ENCODE peak calls at places on chromosomes 2 and 18, in ten cellular contexts. X, I, L, W, M, Q, R, S, C and B are unnamed samples.

GRCh38 chr2:25420820-25421237 is 79.1 kb upstream of the DNMT3A start:
- DNase-seq in X (no peak), I (no peak), L (no peak), W (no peak), M (peak; percentile 42), Q (no peak), R (no peak), S (no peak), C (no peak), B (no peak)

GRCh38 chr2:55391155-55391554 is 28.5 kb downstream of the CCDC88A start:
- DNase-seq in X (no peak), I (no peak), L (no peak), W (peak; percentile 27), M (no peak), Q (no peak), R (no peak), S (peak; percentile 31), C (no peak), B (no peak)

GRCh38 chr18:79863946-79864725 is 66.4 kb downstream of the KCNG2 start:
- DNase-seq in X (peak; percentile 37), I (peak; percentile 42), L (peak; percentile 2), W (no peak), M (no peak), Q (no peak), R (no peak), S (no peak), C (no peak), B (no peak)

GRCh38 chr2:211093743-211094303 is 537.4 kb downstream of the CPS1 start:
- DNase-seq in X (no peak), I (no peak), L (no peak), W (no peak), M (no peak), Q (peak; percentile 3), R (no peak), S (peak; percentile 62), C (no peak), B (no peak)

GRCh38 chr2:43021791-43022500 is 204.5 kb downstream of the ZFP36L2 start:
- DNase-seq in X (no peak), I (peak; percentile 80), L (peak; percentile 58), W (peak; percentile 57), M (peak; percentile 51), Q (no peak), R (no peak), S (peak; percentile 65), C (peak; percentile 56), B (peak; percentile 53)

GRCh38 chr2:12441750-12442626 is 274.7 kb upstream of the TRIB2 start:
- DNase-seq in X (no peak), I (no peak), L (no peak), W (peak; percentile 18), M (no peak), Q (no peak), R (no peak), S (no peak), C (no peak), B (no peak)

GRCh38 chr2:146985753-146986152 is 859.1 kb upstream of the ACVR2A start:
- DNase-seq in X (no peak), I (no peak), L (no peak), W (no peak), M (no peak), Q (no peak), R (no peak), S (no peak), C (no peak), B (no peak)

GRCh38 chr2:201888476-201888875 is 82.1 kb downstream of the CDK15 start:
- DNase-seq in X (no peak), I (no peak), L (no peak), W (no peak), M (no peak), Q (no peak), R (no peak), S (no peak), C (no peak), B (no peak)

GRCh38 chr18:13313006-13313661 is 94.6 kb downstream of the LDLRAD4 start:
- DNase-seq in X (no peak), I (no peak), L (peak; percentile 58), W (no peak), M (no peak), Q (no peak), R (no peak), S (peak; percentile 67), C (no peak), B (no peak)

GRCh38 chr2:64913357-64913869 is 75.8 kb upstream of the SLC1A4 start:
- DNase-seq in X (no peak), I (no peak), L (peak; percentile 35), W (peak; percentile 31), M (peak; percentile 52), Q (peak; percentile 20), R (no peak), S (peak; percentile 47), C (no peak), B (no peak)

GRCh38 chr18:9103488-9103887 is 989 bp downstream of the NDUFV2 start:
- DNase-seq in X (no peak), I (no peak), L (no peak), W (no peak), M (no peak), Q (no peak), R (no peak), S (no peak), C (no peak), B (no peak)

GRCh38 chr2:212489719-212490346 is 48.8 kb downstream of the ERBB4 start:
- DNase-seq in X (no peak), I (no peak), L (no peak), W (no peak), M (no peak), Q (no peak), R (no peak), S (no peak), C (no peak), B (no peak)

GRCh38 chr2:24824966-24825882 is 32.0 kb downstream of the CENPO start:
- DNase-seq in X (no peak), I (peak; percentile 57), L (peak; percentile 24), W (peak; percentile 62), M (no peak), Q (peak; percentile 64), R (no peak), S (no peak), C (peak; percentile 54), B (no peak)

DNA sequence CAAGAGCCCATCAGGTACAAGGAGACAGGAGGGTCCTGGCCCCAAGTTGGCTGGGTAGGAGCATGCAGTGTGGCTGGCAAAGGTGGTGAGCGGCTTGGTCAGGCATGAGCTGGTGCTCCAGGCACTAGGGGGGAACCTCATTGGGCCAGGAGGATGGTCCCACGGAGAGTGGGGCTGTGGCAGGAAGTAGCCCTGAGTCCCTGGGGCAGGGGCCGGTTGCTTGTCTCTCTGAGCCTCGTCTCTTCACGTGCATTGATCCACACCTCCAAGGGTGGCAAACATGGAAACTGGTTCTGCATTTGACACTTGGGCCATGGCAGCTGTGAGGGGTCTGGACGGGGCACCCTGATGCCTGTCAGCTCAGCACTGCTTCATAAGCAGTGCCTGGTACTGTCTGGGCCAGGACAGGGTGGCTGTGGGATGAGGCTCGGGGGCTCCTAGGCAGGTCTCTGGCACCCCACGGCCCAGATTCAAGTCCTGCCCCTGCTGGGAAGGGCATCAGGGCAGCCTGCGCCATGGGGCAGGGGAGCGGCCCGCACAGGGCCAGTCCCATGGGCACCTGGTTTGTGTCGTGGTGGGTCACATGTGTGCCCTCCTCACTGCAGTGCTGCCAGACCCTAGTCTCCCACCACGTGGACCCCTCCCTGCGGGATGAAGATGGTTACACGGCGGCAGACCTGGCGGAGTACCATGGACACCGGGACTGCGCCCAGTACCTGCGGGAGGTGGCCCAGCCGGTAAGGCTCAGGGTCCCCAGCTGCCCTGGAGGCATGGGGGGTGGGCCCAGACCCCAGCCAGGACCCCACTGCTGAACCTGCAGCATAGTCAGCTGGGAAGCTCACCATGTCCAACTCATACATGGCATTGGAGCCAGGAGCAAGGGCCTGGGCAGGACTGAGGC is 16.4 kb downstream of the ESPNL start:
- DNase-seq in X (no peak), I (no peak), L (no peak), W (no peak), M (no peak), Q (no peak), R (no peak), S (no peak), C (no peak), B (no peak)
- TF ChIP-seq CTCF in X (no peak), I (no peak), L (no peak), W (no peak), M (no peak), Q (no peak), R (no peak), S (no peak), C (no peak), B (no peak)

GRCh38 chr2:219218279-219219112 is at the start of gene ABCB6:
- DNase-seq in X (peak; percentile 98), I (peak; percentile 92), L (peak; percentile 96), W (peak; percentile 84), M (peak; percentile 96), Q (peak; percentile 98), R (peak; percentile 99), S (peak; percentile 93), C (peak; percentile 99), B (peak; percentile 97)
- TF ChIP-seq EP300 in X (no peak), I (no peak), L (no peak), W (no peak), M (no peak), Q (no peak), R (no peak), S (no peak), C (no peak), B (no peak)

GRCh38 chr2:197309369-197310231 is 980 bp downstream of the ANKRD44 start:
- DNase-seq in X (peak; percentile 70), I (peak; percentile 57), L (peak; percentile 41), W (no peak), M (peak; percentile 43), Q (peak; percentile 29), R (no peak), S (no peak), C (peak; percentile 73), B (no peak)

GRCh38 chr2:197308635-197309368 is 1.8 kb downstream of the ANKRD44 start:
- DNase-seq in X (no peak), I (no peak), L (no peak), W (no peak), M (no peak), Q (no peak), R (no peak), S (no peak), C (no peak), B (no peak)

GRCh38 chr2:197311521-197312033 is 997 bp upstream of the ANKRD44 start:
- DNase-seq in X (no peak), I (no peak), L (no peak), W (no peak), M (no peak), Q (peak; percentile 33), R (no peak), S (peak; percentile 15), C (no peak), B (no peak)

GRCh38 chr2:197310940-197311485 is 433 bp upstream of the ANKRD44 start:
- DNase-seq in X (no peak), I (no peak), L (no peak), W (no peak), M (no peak), Q (peak; percentile 31), R (no peak), S (no peak), C (no peak), B (no peak)

GRCh38 chr2:197310271-197310939 is at the start of gene ANKRD44:
- DNase-seq in X (peak; percentile 93), I (peak; percentile 83), L (peak; percentile 89), W (peak; percentile 58), M (peak; percentile 90), Q (peak; percentile 95), R (peak; percentile 95), S (peak; percentile 47), C (peak; percentile 96), B (peak; percentile 97)
- TF ChIP-seq POLR2AphosphoS5 in X (peak; percentile 64), I (no peak), L (peak; percentile 72), W (no peak), M (peak; percentile 79), Q (no peak), R (peak; percentile 82), S (no peak), C (peak; percentile 84), B (peak; percentile 63)

GRCh38 chr2:199458806-199459285 is 1.1 kb upstream of the SATB2 start:
- DNase-seq in X (peak; percentile 71), I (peak; percentile 82), L (no peak), W (no peak), M (no peak), Q (peak; percentile 66), R (peak; percentile 82), S (no peak), C (no peak), B (no peak)
- TF ChIP-seq CTCF in X (no peak), I (no peak), L (no peak), W (no peak), M (no peak), Q (no peak), R (no peak), S (no peak), C (no peak), B (no peak)